ENCODE peak calls at places on chromosomes 11 and 22, in eight cellular contexts. Y is WTC11, F is astrocyte of the cerebellum, B is fibroblast of lung, C is fibroblast of the aortic adventitia, T is cardiac muscle cell, X is GM10248, K is right lobe of liver. A is an unnamed sample.

GRCh38 chr11:27806122-27806521 is 105.9 kb upstream of the BDNF start:
- DNase-seq in Y (peak; percentile 21), F (no peak), B (no peak), C (no peak), T (no peak), X (no peak), K (no peak), A (no peak)

GRCh38 chr11:132453411-132453810 is 1078.9 kb downstream of the OPCML start:
- DNase-seq in Y (no peak), F (no peak), B (no peak), C (no peak), T (no peak), X (no peak), K (no peak), A (no peak)

GRCh38 chr11:132427611-132428010 is 1057.2 kb downstream of the NTM start:
- DNase-seq in Y (no peak), F (peak; percentile 45), B (peak; percentile 6), C (no peak), T (peak; percentile 19), X (no peak), K (no peak), A (no peak)

GRCh38 chr11:34948721-34949120 is 32.3 kb downstream of the PDHX start:
- DNase-seq in Y (no peak), F (peak; percentile 20), B (peak; percentile 32), C (peak; percentile 84), T (peak; percentile 61), X (no peak), K (no peak), A (no peak)

GRCh38 chr22:38834991-38835390 is 8.8 kb downstream of the NPTXR start:
- DNase-seq in Y (no peak), F (no peak), B (no peak), C (no peak), T (no peak), X (no peak), K (no peak), A (no peak)

GRCh38 chr11:130162733-130163132 is 3.2 kb downstream of the ST14 start:
- DNase-seq in Y (no peak), F (no peak), B (peak; percentile 63), C (no peak), T (peak; percentile 43), X (no peak), K (no peak), A (no peak)

GRCh38 chr11:47408598-47409439 is 429 bp downstream of the SLC39A13 start:
- DNase-seq in Y (peak; percentile 49), F (peak; percentile 31), B (peak; percentile 85), C (peak; percentile 78), T (peak; percentile 85), X (no peak), K (no peak), A (no peak)

GRCh38 chr11:126305699-126306098 is 1.8 kb downstream of the DCPS start:
- DNase-seq in Y (no peak), F (no peak), B (no peak), C (no peak), T (no peak), X (peak; percentile 64), K (no peak), A (no peak)

GRCh38 chr11:43987384-43988039 is 45.1 kb downstream of the C11orf96 start:
- DNase-seq in Y (no peak), F (peak; percentile 96), B (peak; percentile 62), C (peak; percentile 98), T (peak; percentile 98), X (no peak), K (peak; percentile 89), A (no peak)

GRCh38 chr11:19259487-19260345 is 19.0 kb upstream of the E2F8 start:
- DNase-seq in Y (peak; percentile 76), F (peak; percentile 13), B (peak; percentile 61), C (peak; percentile 69), T (peak; percentile 74), X (peak; percentile 73), K (peak; percentile 75), A (no peak)

GRCh38 chr11:78022397-78023396 is at the start of gene KCTD14:
- DNase-seq in Y (peak; percentile 72), F (no peak), B (no peak), C (no peak), T (peak; percentile 35), X (no peak), K (peak; percentile 71), A (no peak)

GRCh38 chr11:75097173-75097557 is 489 bp upstream of the OR2AT4 start:
- DNase-seq in Y (no peak), F (no peak), B (no peak), C (no peak), T (no peak), X (no peak), K (no peak), A (no peak)

GRCh38 chr11:101363706-101364275 is 220.0 kb downstream of the TRPC6 start:
- DNase-seq in Y (no peak), F (no peak), B (no peak), C (no peak), T (no peak), X (no peak), K (no peak), A (no peak)

GRCh38 chr11:62601114-62601363 is 626 bp downstream of the MTA2 start:
- DNase-seq in Y (no peak), F (no peak), B (no peak), C (no peak), T (peak; percentile 41), X (peak; percentile 24), K (no peak), A (no peak)

GRCh38 chr11:62603072-62603408 is 1.4 kb upstream of the MTA2 start:
- DNase-seq in Y (no peak), F (no peak), B (no peak), C (peak; percentile 13), T (no peak), X (no peak), K (no peak), A (no peak)

GRCh38 chr11:62603771-62604170 is 2.1 kb upstream of the MTA2 start:
- DNase-seq in Y (no peak), F (no peak), B (no peak), C (no peak), T (no peak), X (no peak), K (no peak), A (no peak)

GRCh38 chr11:62601364-62602140 is at the start of gene MTA2:
- DNase-seq in Y (peak; percentile 99), F (peak; percentile 96), B (peak; percentile 98), C (peak; percentile 97), T (peak; percentile 99), X (peak; percentile 98), K (peak; percentile 96), A (peak; percentile 98)

DNA sequence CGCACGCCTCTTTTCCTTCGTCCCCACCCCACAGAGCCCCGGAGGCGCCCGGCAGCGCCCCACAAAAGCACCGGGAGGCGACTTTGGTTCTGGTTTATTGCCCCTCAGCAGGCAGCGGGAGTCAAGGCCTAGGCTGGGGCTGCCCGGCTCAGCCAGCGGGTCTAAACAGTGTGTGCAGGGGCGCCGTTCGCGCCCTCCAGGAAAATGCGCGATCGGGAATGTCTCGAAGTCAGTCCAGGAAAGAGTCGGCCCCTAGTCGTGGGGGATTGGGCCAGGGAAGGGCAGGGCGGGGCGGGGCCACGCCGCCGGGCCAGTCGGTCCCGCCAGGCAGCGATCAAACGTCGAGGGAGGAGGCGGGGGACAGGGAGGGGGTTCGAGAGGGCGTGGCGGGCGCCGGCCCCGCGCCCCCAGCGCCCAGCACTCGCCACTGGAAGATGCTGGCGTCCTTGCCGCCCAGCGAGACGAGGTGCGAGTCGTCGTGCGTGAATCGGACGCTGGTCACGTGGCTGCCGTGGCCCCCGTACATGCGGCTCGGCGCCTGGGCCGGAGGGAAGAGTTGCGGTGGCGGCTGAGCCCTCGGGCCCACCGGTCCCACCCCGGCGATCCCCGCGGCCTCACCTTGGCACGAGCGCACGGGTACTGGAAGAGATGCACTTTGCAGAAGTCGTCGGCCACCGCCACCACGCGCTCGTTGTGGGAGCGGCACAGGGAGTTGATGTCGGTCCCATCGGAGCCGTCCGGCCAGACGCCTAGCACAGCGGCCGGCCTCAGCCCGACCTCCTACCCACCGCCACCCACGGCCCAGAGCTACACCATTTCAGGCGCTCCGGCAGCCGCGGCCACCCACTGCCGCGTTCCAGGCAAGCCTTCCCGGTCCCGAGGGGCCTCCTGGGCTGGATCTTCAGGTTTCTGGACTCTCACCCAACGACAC is 741 bp upstream of the MTA2 start:
- DNase-seq in Y (peak; percentile 77), F (no peak), B (peak; percentile 70), C (peak; percentile 57), T (peak; percentile 82), X (peak; percentile 39), K (peak; percentile 73), A (peak; percentile 60)
- TF ChIP-seq CTCF in Y (no peak), F (no peak), B (no peak), C (no peak), T (no peak), X (no peak), K (no peak), A (no peak)

GRCh38 chr22:47837703-47838102 is 1075.3 kb downstream of the TBC1D22A start:
- DNase-seq in Y (peak; percentile 53), F (no peak), B (peak; percentile 28), C (peak; percentile 2), T (peak; percentile 12), X (no peak), K (no peak), A (no peak)

GRCh38 chr22:47846206-47846605 is 1083.8 kb downstream of the TBC1D22A start:
- DNase-seq in Y (no peak), F (no peak), B (no peak), C (no peak), T (no peak), X (no peak), K (no peak), A (no peak)

GRCh38 chr22:47841166-47841565 is 1078.7 kb downstream of the TBC1D22A start:
- DNase-seq in Y (no peak), F (no peak), B (no peak), C (no peak), T (no peak), X (no peak), K (no peak), A (no peak)

GRCh38 chr22:47839586-47840245 is 1077.3 kb downstream of the TBC1D22A start:
- DNase-seq in Y (no peak), F (no peak), B (peak; percentile 6), C (no peak), T (no peak), X (no peak), K (no peak), A (no peak)

GRCh38 chr22:47842119-47842518 is 1079.7 kb downstream of the TBC1D22A start:
- DNase-seq in Y (peak; percentile 29), F (no peak), B (no peak), C (no peak), T (no peak), X (no peak), K (no peak), A (no peak)
- TF ChIP-seq CTCF in Y (no peak), F (no peak), B (no peak), C (no peak), T (no peak), X (no peak), K (no peak), A (no peak)

DNA sequence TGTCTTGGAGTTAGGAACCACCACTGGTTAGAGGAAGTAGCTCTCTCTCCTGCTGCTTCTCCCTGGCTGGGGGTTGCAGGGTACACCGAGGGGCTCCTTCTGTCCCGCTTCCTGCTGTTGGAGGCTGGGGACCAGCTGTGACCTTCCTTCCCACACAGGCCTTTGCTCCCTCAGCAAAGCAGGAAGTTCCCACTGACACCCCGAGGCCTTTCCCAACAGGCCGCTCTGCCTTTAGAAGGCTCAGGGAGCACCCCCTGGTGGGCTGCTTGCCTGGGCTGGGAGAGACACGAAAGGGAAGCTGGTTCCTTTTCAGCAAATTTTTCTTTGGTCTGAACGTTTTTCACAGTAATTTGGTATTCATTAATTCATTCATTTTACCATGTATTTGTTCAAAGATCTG is 527.9 kb upstream of the B3GAT1 start:
- DNase-seq in Y (peak; percentile 30), F (no peak), B (no peak), C (no peak), T (peak; percentile 5), X (no peak), K (no peak), A (no peak)
- TF ChIP-seq CTCF in Y (no peak), F (no peak), B (no peak), C (no peak), T (peak; percentile 15), X (no peak), K (no peak), A (no peak)

GRCh38 chr11:59173080-59173963 is 1.4 kb downstream of the DTX4 start:
- DNase-seq in Y (peak; percentile 66), F (no peak), B (no peak), C (no peak), T (peak; percentile 51), X (no peak), K (peak; percentile 68), A (no peak)
- TF ChIP-seq CTCF in Y (no peak), F (no peak), B (no peak), C (no peak), T (no peak), X (no peak), K (no peak), A (no peak)